ENCODE peak calls at places on chromosomes 3 and 15, in seven cellular contexts. N is PC-3; K is esophagus squamous epithelium; U is CD8-positive, alpha-beta memory T cell; T is hepatocyte; S is GDM1; X is amniotic stem cell. Y is an unnamed sample.
A peak's percentile ranks its signal among the peaks of the same experiment; 100 is the strongest.

GRCh38 chr15:79466488-79466887 is 34.4 kb downstream of the MINAR1 start:
- DNase-seq in U (no peak), S (no peak), N (no peak), K (no peak), X (no peak), T (no peak), Y (no peak)

GRCh38 chr3:76566211-76566534 is 473.7 kb upstream of the ROBO2 start:
- DNase-seq in K (no peak), X (no peak), N (no peak), S (no peak), T (peak; percentile 34), U (no peak), Y (no peak)

GRCh38 chr15:42210703-42211102 is 2.6 kb upstream of the VPS39 start:
- DNase-seq in T (no peak), S (no peak), K (no peak), N (no peak), U (no peak), X (no peak), Y (no peak)

GRCh38 chr3:50587373-50587772 is 18.1 kb downstream of the HEMK1 start:
- DNase-seq in S (no peak), N (no peak), U (no peak), K (no peak), X (no peak), T (no peak), Y (no peak)

GRCh38 chr3:35223636-35224035 is 415.7 kb upstream of the ARPP21 start:
- DNase-seq in T (no peak), S (no peak), U (no peak), N (no peak), K (no peak), X (no peak), Y (no peak)

GRCh38 chr3:46325645-46326300 is 28.1 kb upstream of the CCR2 start:
- DNase-seq in S (no peak), X (no peak), K (no peak), U (no peak), N (no peak), T (no peak), Y (no peak)

GRCh38 chr3:72576563-72576962 is 271.7 kb downstream of the SHQ1 start:
- DNase-seq in N (no peak), K (no peak), U (no peak), X (no peak), S (no peak), T (no peak), Y (no peak)

GRCh38 chr3:100482181-100482580 is 10.2 kb upstream of the TMEM45A start:
- DNase-seq in T (peak; percentile 24), N (no peak), S (no peak), U (no peak), X (no peak), K (no peak), Y (no peak)

GRCh38 chr15:65245096-65245849 is 34.0 kb upstream of the CILP start:
- DNase-seq in K (no peak), S (no peak), X (no peak), T (peak; percentile 73), N (no peak), U (no peak), Y (no peak)

GRCh38 chr3:101195951-101196713 is 124.2 kb downstream of the IMPG2 start:
- DNase-seq in U (no peak), K (no peak), T (peak; percentile 72), S (no peak), X (peak; percentile 38), N (peak; percentile 91), Y (no peak)

GRCh38 chr15:69758810-69759410 is 306.3 kb downstream of the RPLP1 start:
- DNase-seq in N (peak; percentile 16), U (peak; percentile 95), X (no peak), K (peak; percentile 33), T (no peak), S (peak; percentile 88), Y (no peak)

GRCh38 chr15:91039996-91040395 is 17.6 kb upstream of the VPS33B start:
- DNase-seq in K (no peak), S (no peak), N (no peak), T (no peak), U (no peak), X (no peak), Y (no peak)

GRCh38 chr3:47019201-47019600 is 39.7 kb downstream of the NBEAL2 start:
- DNase-seq in T (no peak), X (no peak), N (peak; percentile 26), K (no peak), U (no peak), S (no peak), Y (no peak)

GRCh38 chr15:74816624-74817369 is 4.2 kb downstream of the LMAN1L start:
- DNase-seq in K (no peak), X (no peak), U (no peak), T (no peak), S (no peak), N (no peak), Y (no peak)